ENCODE peak calls at places on chromosomes 6 and 20, in seven cellular contexts. R is esophagus squamous epithelium, H is MCF 10A, M is Calu3, S is mesothelial cell of epicardium, W is PC-9, A is brain microvascular endothelial cell. U is an unnamed sample.

GRCh38 chr6:138107078-138107751 is at the start of gene PERP:
- DNase-seq in R (no peak), H (peak; percentile 86), M (peak; percentile 83), S (peak; percentile 53), W (peak; percentile 78), A (peak; percentile 15), U (peak; percentile 26)

GRCh38 chr6:143538374-143538773 is 26.9 kb upstream of the FUCA2 start:
- DNase-seq in R (no peak), H (no peak), M (no peak), S (no peak), W (no peak), A (no peak), U (no peak)

GRCh38 chr6:26743157-26743821 is 83.7 kb upstream of the ZNF322 start:
- DNase-seq in R (no peak), H (peak; percentile 47), M (no peak), S (no peak), W (peak; percentile 48), A (peak; percentile 77), U (no peak)

GRCh38 chr6:126341126-126341525 is 1.2 kb downstream of the CENPW start:
- DNase-seq in R (no peak), H (no peak), M (no peak), S (no peak), W (no peak), A (no peak), U (no peak)

GRCh38 chr6:36660771-36661471 is 17.6 kb upstream of the CDKN1A start:
- DNase-seq in R (no peak), H (no peak), M (no peak), S (no peak), W (no peak), A (no peak), U (no peak)

GRCh38 chr6:144360401-144360800 is 75.3 kb downstream of the UTRN start:
- DNase-seq in R (no peak), H (peak; percentile 69), M (peak; percentile 30), S (no peak), W (peak; percentile 73), A (no peak), U (no peak)

GRCh38 chr6:147508073-147508870 is at the start of gene SAMD5:
- DNase-seq in R (no peak), H (peak; percentile 77), M (peak; percentile 53), S (peak; percentile 50), W (no peak), A (peak; percentile 40), U (peak; percentile 25)

GRCh38 chr6:13194852-13195251 is 133.5 kb downstream of the TBC1D7 start:
- DNase-seq in R (no peak), H (peak; percentile 68), M (peak; percentile 43), S (no peak), W (no peak), A (peak; percentile 58), U (peak; percentile 72)

GRCh38 chr6:45560421-45560820 is 182.7 kb upstream of the SUPT3H start:
- DNase-seq in R (no peak), H (no peak), M (no peak), S (no peak), W (no peak), A (no peak), U (no peak)

GRCh38 chr6:38634518-38634917 is 5.2 kb downstream of the BTBD9 start:
- DNase-seq in R (no peak), H (no peak), M (no peak), S (no peak), W (no peak), A (no peak), U (no peak)

GRCh38 chr6:84501315-84501714 is 263.1 kb downstream of the TBX18 start:
- DNase-seq in R (no peak), H (no peak), M (peak; percentile 10), S (no peak), W (no peak), A (no peak), U (no peak)

GRCh38 chr6:161486326-161486725 is 212.5 kb upstream of the AGPAT4 start:
- DNase-seq in R (no peak), H (peak; percentile 84), M (peak; percentile 26), S (no peak), W (no peak), A (peak; percentile 43), U (no peak)

GRCh38 chr20:37755665-37756064 is 61.8 kb downstream of the CTNNBL1 start:
- DNase-seq in R (no peak), H (no peak), M (no peak), S (no peak), W (no peak), A (no peak), U (no peak)
- TF ChIP-seq CTCF in R (no peak), H (no peak), M (no peak), S (no peak), W (no peak), A (peak; percentile 45), U (no peak)

GRCh38 chr20:2387180-2387577 is 6.5 kb downstream of the TGM6 start:
- DNase-seq in R (no peak), H (peak; percentile 56), M (peak; percentile 48), S (no peak), W (no peak), A (peak; percentile 64), U (peak; percentile 76)
- TF ChIP-seq CTCF in R (peak; percentile 58), H (peak; percentile 31), M (peak; percentile 41), S (peak; percentile 54), W (peak; percentile 69), A (peak; percentile 70), U (peak; percentile 57)

DNA sequence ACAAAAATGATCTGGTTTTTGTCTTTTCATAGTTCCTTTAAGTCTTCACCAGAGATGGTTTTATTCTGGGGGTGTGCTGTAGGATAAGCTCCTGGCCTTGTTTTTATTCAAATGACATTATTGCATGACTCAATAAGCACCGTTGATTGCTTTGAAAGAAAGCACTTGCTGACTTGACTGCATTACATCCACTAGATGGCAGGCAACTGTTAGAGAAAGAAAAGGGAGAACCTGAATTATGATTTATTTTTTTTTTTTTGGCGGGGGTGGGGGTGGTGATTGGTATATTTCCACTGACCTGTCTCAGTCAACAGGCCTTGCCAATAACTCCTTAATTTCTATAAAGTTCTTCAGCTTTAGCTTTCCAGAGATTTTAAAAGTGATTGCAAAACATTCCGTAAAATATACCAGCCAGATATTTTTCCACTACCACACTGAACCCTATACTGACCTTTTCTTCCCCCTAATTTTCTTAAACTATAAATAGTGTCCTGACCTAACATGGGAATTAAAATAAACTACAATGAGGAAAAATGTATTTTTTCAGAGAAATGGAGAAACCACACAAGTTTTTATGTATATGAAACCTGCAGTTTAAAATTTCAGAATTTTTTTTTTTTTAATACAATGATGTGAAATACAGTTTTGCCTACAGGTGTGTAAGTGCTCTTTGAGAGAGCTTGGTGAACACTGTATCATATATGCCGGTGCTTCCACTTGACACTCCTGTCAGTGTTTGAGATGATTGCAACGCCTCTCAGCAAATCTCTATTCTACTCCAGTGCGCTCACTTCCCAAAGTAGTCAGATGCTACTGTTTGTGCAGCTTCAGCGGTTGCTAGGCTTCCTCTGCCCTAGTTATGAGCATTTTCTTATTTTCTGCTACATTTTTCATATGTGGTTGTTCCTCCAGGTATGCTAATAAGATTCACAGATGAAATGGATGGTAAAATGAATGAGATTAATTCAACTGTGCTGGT is 274.3 kb downstream of the CD109 start:
- DNase-seq in R (no peak), H (peak; percentile 79), M (peak; percentile 20), S (no peak), W (peak; percentile 56), A (peak; percentile 48), U (peak; percentile 27)
- TF ChIP-seq CTCF in R (peak; percentile 60), H (peak; percentile 68), M (peak; percentile 33), S (peak; percentile 50), W (peak; percentile 88), A (peak; percentile 67), U (peak; percentile 36)

GRCh38 chr20:39660965-39661364 is 698.8 kb downstream of the DHX35 start:
- DNase-seq in R (no peak), H (peak; percentile 15), M (no peak), S (no peak), W (no peak), A (no peak), U (no peak)

GRCh38 chr20:39660251-39660650 is 698.1 kb downstream of the DHX35 start:
- DNase-seq in R (no peak), H (peak; percentile 42), M (no peak), S (no peak), W (no peak), A (peak; percentile 75), U (no peak)

GRCh38 chr20:39661833-39662232 is 699.7 kb downstream of the DHX35 start:
- DNase-seq in R (no peak), H (peak; percentile 58), M (no peak), S (no peak), W (peak; percentile 42), A (peak; percentile 58), U (no peak)

DNA sequence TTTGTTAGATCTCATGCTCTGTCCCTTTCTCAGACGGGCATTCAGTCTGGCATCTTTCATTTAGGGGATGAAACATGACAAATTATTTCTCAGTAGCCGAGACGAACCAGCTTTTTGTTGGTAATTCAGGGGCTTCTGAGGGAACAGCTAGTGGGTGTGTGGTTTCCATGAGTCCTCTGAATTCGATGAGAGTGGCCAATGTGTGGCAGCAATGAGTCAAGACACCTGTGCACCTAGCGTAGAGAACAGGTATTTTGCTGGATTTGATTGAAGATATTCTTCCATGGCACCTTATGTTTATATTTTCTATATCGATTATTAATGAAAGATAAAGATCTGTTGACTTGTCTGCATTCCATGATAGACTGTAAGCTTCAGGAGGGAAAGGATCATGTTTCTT is 696.9 kb downstream of the DHX35 start:
- DNase-seq in R (no peak), H (no peak), M (no peak), S (no peak), W (no peak), A (no peak), U (no peak)
- TF ChIP-seq CTCF in R (no peak), H (no peak), M (no peak), S (no peak), W (no peak), A (no peak), U (no peak)

DNA sequence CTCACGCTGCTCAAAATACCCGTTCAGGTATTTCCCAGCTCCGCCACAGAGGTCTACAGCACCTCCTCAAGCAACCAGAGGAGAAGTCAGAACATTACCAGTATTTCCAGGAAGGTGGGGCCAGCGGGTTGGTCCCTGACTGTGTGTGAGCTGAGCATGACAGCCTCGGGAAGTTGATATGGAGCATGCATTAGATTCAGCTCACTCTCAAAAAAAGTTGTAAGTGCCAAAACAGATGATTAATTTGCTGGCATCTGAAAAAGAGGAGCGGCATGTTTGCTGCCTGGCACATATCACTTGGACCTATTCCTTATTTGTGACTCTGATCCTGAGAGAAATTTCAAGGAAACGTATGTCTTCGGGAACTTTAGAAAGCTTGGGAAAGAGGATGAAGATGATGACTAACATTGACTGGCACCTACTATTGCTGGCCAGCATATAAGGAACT is 32.3 kb downstream of the ELOVL2 start:
- DNase-seq in R (no peak), H (peak; percentile 86), M (peak; percentile 53), S (no peak), W (no peak), A (no peak), U (peak; percentile 27)
- TF ChIP-seq CTCF in R (no peak), H (no peak), M (no peak), S (no peak), W (no peak), A (no peak), U (no peak)

GRCh38 chr6:149045404-149045803 is 272.1 kb upstream of the TAB2 start:
- DNase-seq in R (no peak), H (peak; percentile 12), M (no peak), S (no peak), W (no peak), A (no peak), U (peak; percentile 62)
- TF ChIP-seq CTCF in R (peak; percentile 9), H (no peak), M (no peak), S (no peak), W (no peak), A (peak; percentile 23), U (peak; percentile 27)